ENCODE peak calls at places on chromosomes 4 and X, in seven cellular contexts. H is kidney, F is IMR-90, D is endodermal cell, E is testis, G is AG04450, Q is astrocyte. K is an unnamed sample.
A peak's percentile ranks its signal among the peaks of the same experiment; 100 is the strongest.

GRCh38 chr4:10106421-10107039 is 10.1 kb downstream of the WDR1 start:
- DNase-seq in H (peak; percentile 91), F (peak; percentile 97), D (no peak), E (peak; percentile 86), G (peak; percentile 92), Q (peak; percentile 97), K (peak; percentile 94)

GRCh38 chrX:38050806-38051205 is 44.5 kb downstream of the SYTL5 start:
- DNase-seq in H (no peak), F (no peak), D (no peak), E (no peak), G (no peak), Q (no peak), K (no peak)

GRCh38 chrX:118528089-118528753 is 32.6 kb downstream of the DOCK11 start:
- DNase-seq in H (no peak), F (no peak), D (no peak), E (no peak), G (no peak), Q (no peak), K (no peak)

GRCh38 chrX:120560405-120560841 is 339 bp downstream of the CUL4B start:
- DNase-seq in H (no peak), F (peak; percentile 39), D (no peak), E (no peak), G (no peak), Q (peak; percentile 22), K (no peak)

GRCh38 chrX:40908857-40909475 is 173.6 kb upstream of the MED14 start:
- DNase-seq in H (no peak), F (peak; percentile 73), D (no peak), E (no peak), G (peak; percentile 33), Q (peak; percentile 83), K (peak; percentile 65)

GRCh38 chr4:180560896-180561295 is 1682.3 kb upstream of the TENM3 start:
- DNase-seq in H (no peak), F (peak; percentile 60), D (no peak), E (no peak), G (no peak), Q (peak; percentile 66), K (peak; percentile 15)

GRCh38 chr4:84804126-84804525 is 162.4 kb downstream of the WDFY3 start:
- DNase-seq in H (no peak), F (peak; percentile 61), D (no peak), E (no peak), G (no peak), Q (peak; percentile 49), K (no peak)

GRCh38 chrX:17644001-17644400 is 93.3 kb upstream of the SCML1 start:
- DNase-seq in H (no peak), F (no peak), D (no peak), E (no peak), G (no peak), Q (no peak), K (no peak)

GRCh38 chr4:168717852-168718251 is 221.0 kb downstream of the PALLD start:
- DNase-seq in H (no peak), F (peak; percentile 45), D (no peak), E (no peak), G (no peak), Q (peak; percentile 91), K (no peak)

GRCh38 chr4:102477657-102478056 is 23.5 kb upstream of the NFKB1 start:
- DNase-seq in H (no peak), F (peak; percentile 52), D (no peak), E (no peak), G (peak; percentile 32), Q (no peak), K (no peak)

GRCh38 chrX:125394449-125394848 is 74.8 kb downstream of the TEX13C start:
- DNase-seq in H (no peak), F (no peak), D (peak; percentile 55), E (no peak), G (no peak), Q (no peak), K (no peak)

GRCh38 chr4:150379454-150379853 is 202.5 kb upstream of the MAB21L2 start:
- DNase-seq in H (no peak), F (peak; percentile 64), D (no peak), E (no peak), G (no peak), Q (peak; percentile 26), K (peak; percentile 1)

GRCh38 chr4:48792348-48793006 is 12.4 kb upstream of the FRYL start:
- DNase-seq in H (no peak), F (no peak), D (no peak), E (no peak), G (no peak), Q (no peak), K (no peak)

GRCh38 chr4:143254479-143255216 is 69.9 kb downstream of the USP38 start:
- DNase-seq in H (no peak), F (no peak), D (peak; percentile 84), E (peak; percentile 32), G (no peak), Q (no peak), K (no peak)

GRCh38 chr4:124481123-124481522 is 231.4 kb downstream of the ANKRD50 start:
- DNase-seq in H (no peak), F (no peak), D (no peak), E (no peak), G (no peak), Q (no peak), K (no peak)

GRCh38 chr4:173231916-173232315 is 63.3 kb downstream of the GALNT7 start:
- DNase-seq in H (no peak), F (peak; percentile 18), D (no peak), E (no peak), G (no peak), Q (no peak), K (peak; percentile 19)

GRCh38 chr4:3268395-3269104 is 19.6 kb downstream of the MSANTD1 start:
- DNase-seq in H (peak; percentile 51), F (no peak), D (no peak), E (no peak), G (no peak), Q (no peak), K (no peak)

GRCh38 chr4:147678796-147679549 is 5.0 kb downstream of the PRMT9 start:
- DNase-seq in H (no peak), F (peak; percentile 41), D (peak; percentile 86), E (no peak), G (no peak), Q (no peak), K (no peak)

GRCh38 chrX:100643943-100644587 is at the start of gene SRPX2:
- DNase-seq in H (no peak), F (peak; percentile 91), D (no peak), E (peak; percentile 42), G (peak; percentile 74), Q (peak; percentile 88), K (peak; percentile 64)

GRCh38 chr4:111556141-111556781 is 589.0 kb upstream of the FAM241A start:
- DNase-seq in H (no peak), F (peak; percentile 65), D (no peak), E (no peak), G (no peak), Q (peak; percentile 41), K (peak; percentile 5)

GRCh38 chr4:71184195-71184781 is 154.5 kb upstream of the SLC4A4 start:
- DNase-seq in H (no peak), F (peak; percentile 75), D (peak; percentile 68), E (peak; percentile 75), G (no peak), Q (peak; percentile 55), K (peak; percentile 42)

DNA sequence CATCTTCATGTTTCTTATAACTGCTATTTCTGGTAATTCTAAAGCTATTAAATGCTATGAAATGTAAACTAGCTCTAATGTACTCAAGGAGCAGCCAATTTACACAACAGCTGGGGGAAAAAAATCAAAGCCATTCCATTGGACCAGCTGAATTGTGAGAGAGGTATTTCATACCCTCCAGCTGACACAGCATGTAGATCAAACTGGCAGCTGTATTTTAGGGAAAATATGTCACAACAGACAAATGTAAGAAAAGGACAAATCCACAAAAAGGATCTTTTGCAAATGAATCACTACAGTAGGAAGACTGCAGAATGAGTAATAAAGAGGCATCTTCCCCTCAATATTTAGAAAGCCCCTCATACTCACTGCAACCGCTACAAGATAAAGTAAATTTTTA is 65.1 kb upstream of the FAM47B start:
- DNase-seq in H (no peak), F (peak; percentile 59), D (no peak), E (no peak), G (no peak), Q (peak; percentile 54), K (no peak)
- H3K27ac ChIP-seq in H (no peak overlapping the region), F (no peak overlapping the region), D (no peak overlapping the region), E (no peak overlapping the region), G (no peak overlapping the region), Q (peak overlapping the region; percentile 32), K (no peak overlapping the region)

GRCh38 chr4:159105063-159105414 is 2.2 kb downstream of the RAPGEF2 start:
- DNase-seq in H (no peak), F (peak; percentile 61), D (no peak), E (no peak), G (no peak), Q (peak; percentile 68), K (peak; percentile 37)

GRCh38 chr4:159105761-159106243 is 2.9 kb downstream of the RAPGEF2 start:
- DNase-seq in H (no peak), F (peak; percentile 85), D (peak; percentile 55), E (no peak), G (no peak), Q (peak; percentile 93), K (no peak)

GRCh38 chr4:159103406-159104131 is 690 bp downstream of the RAPGEF2 start:
- DNase-seq in H (peak; percentile 86), F (peak; percentile 23), D (peak; percentile 80), E (peak; percentile 25), G (no peak), Q (no peak), K (peak; percentile 50)

GRCh38 chr4:159101983-159102622 is 776 bp upstream of the RAPGEF2 start:
- DNase-seq in H (no peak), F (no peak), D (peak; percentile 65), E (no peak), G (no peak), Q (no peak), K (no peak)

DNA sequence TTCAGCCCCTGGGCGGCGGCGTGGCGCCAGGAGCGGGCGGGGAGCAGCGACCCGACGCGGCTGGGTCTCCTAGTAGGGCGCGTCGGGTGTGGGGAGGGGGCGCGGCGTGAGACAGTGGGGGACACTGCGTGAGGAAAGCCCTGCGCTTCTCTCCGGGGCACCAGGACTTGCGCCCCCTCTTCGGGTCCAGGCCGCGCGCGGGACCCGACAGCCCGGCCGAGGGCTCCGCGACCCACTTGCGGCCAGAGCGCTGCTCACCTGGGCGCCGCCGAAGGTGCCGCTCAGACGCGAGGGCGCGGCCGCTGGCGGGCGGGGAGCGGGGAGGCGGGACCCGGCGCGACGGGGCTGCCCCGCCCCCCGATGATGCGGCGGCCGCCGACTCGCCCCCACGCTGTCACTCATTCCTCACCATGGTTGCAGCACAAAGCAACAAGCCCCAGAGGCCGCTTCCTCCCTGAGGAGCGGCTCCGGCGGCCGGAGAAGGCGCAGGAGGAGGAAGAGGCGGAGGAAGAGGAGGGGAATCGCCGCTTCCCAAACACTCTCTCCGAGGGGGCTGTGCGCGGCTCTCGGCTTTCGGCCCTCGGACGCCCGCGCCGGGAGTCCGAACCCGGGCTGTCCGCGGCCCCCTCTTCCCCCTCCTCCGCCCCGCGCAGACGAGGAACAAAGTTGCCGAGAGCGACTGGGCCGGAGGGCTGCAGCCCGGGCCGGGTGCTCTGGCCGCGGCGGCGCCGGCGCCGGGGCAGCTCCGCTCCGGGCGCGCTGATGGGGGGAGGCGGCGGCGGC is at the start of gene RAPGEF2:
- DNase-seq in H (peak; percentile 97), F (peak; percentile 91), D (peak; percentile 96), E (peak; percentile 95), G (peak; percentile 78), Q (peak; percentile 87), K (peak; percentile 94)
- TF ChIP-seq CTCF in H (no peak), F (no peak), D (peak; percentile 34), E (no peak), G (no peak), Q (no peak), K (no peak)

GRCh38 chrX:46589977-46590723 is 16.6 kb downstream of the CHST7 start:
- DNase-seq in H (no peak), F (peak; percentile 62), D (no peak), E (no peak), G (no peak), Q (peak; percentile 57), K (no peak)
- H3K27ac ChIP-seq in H (no peak overlapping the region), F (no peak overlapping the region), D (no peak overlapping the region), E (peak overlapping the region; percentile 14), G (no peak overlapping the region), Q (no peak overlapping the region), K (no peak overlapping the region)

GRCh38 chr4:2243682-2244380 is 1.9 kb upstream of the HAUS3 start:
- DNase-seq in H (peak; percentile 82), F (peak; percentile 18), D (peak; percentile 53), E (peak; percentile 73), G (no peak), Q (no peak), K (no peak)
- TF ChIP-seq CTCF in H (peak; percentile 34), F (peak; percentile 31), D (peak; percentile 38), E (no peak), G (peak; percentile 15), Q (no peak), K (no peak)

K was measured in RWPE1.